ENCODE peak calls at places on chromosomes 2 and 18, in five cellular contexts. H is activated naive CD8-positive, alpha-beta T cell treated with anti-CD3 and anti-CD28 coated beads, Interleukin-2, amount 50 U/mL, for 24 hours; J is naive thymus-derived CD8-positive, alpha-beta T cell; E is hippocampal formation; D is endodermal cell. U is an unnamed sample.

GRCh38 chr18:27838230-27838629 is 338.7 kb downstream of the CDH2 start:
- DNase-seq in H (no peak), J (no peak), E (no peak), D (no peak), U (no peak)

GRCh38 chr2:134173338-134174016 is 80.4 kb upstream of the MGAT5 start:
- DNase-seq in H (no peak), J (no peak), E (no peak), D (no peak), U (no peak)

GRCh38 chr2:235468978-235469694 is 24.7 kb upstream of the AGAP1 start:
- DNase-seq in H (no peak), J (no peak), E (peak; percentile 14), D (peak; percentile 53), U (peak; percentile 82)

GRCh38 chr18:70663141-70663540 is 374.3 kb downstream of the SOCS6 start:
- DNase-seq in H (no peak), J (no peak), E (no peak), D (no peak), U (no peak)

GRCh38 chr2:219251656-219252055 is 1.4 kb upstream of the TUBA4B start:
- DNase-seq in H (no peak), J (no peak), E (no peak), D (no peak), U (no peak)

GRCh38 chr2:45745231-45745630 is 93.8 kb downstream of the PRKCE start:
- DNase-seq in H (no peak), J (no peak), E (no peak), D (no peak), U (no peak)

GRCh38 chr2:211760103-211760502 is 778.5 kb downstream of the ERBB4 start:
- DNase-seq in H (no peak), J (no peak), E (no peak), D (no peak), U (no peak)

GRCh38 chr2:127052068-127052770 is 54.7 kb downstream of the BIN1 start:
- DNase-seq in H (no peak), J (peak; percentile 59), E (peak; percentile 70), D (no peak), U (peak; percentile 84)

GRCh38 chr2:62568983-62569837 is 63.2 kb upstream of the TMEM17 start:
- DNase-seq in H (no peak), J (no peak), E (no peak), D (no peak), U (no peak)

GRCh38 chr2:106339608-106340007 is 128.6 kb downstream of the RGPD3 start:
- DNase-seq in H (no peak), J (no peak), E (no peak), D (no peak), U (no peak)

GRCh38 chr2:10912076-10912731 is 470 bp downstream of the KCNF1 start:
- DNase-seq in H (no peak), J (no peak), E (no peak), D (peak; percentile 65), U (no peak)

GRCh38 chr18:79428287-79428686 is 32.6 kb downstream of the NFATC1 start:
- DNase-seq in H (no peak), J (no peak), E (no peak), D (no peak), U (no peak)

GRCh38 chr2:145040433-145040832 is 520.5 kb upstream of the ZEB2 start:
- DNase-seq in H (no peak), J (no peak), E (no peak), D (no peak), U (no peak)

GRCh38 chr2:150486539-150487484 is 655 bp downstream of the RND3 start:
- DNase-seq in H (no peak), J (no peak), E (no peak), D (peak; percentile 77), U (no peak)

GRCh38 chr2:143158500-143159262 is 29.5 kb downstream of the ARHGAP15 start:
- DNase-seq in H (no peak), J (no peak), E (no peak), D (no peak), U (no peak)

GRCh38 chr2:232898592-232899541 is 28.8 kb downstream of the SNORC start:
- DNase-seq in H (no peak), J (no peak), E (no peak), D (peak; percentile 45), U (no peak)